ENCODE peak calls at places on chromosome 15, in eight cellular contexts. P is CD4-positive, alpha-beta memory T cell; X is HS-5; H is fibroblast of the conjunctiva; I is cardiac muscle cell; W is head of caudate nucleus; C is stimulated activated CD4-positive, alpha-beta T cell treated with anti-CD3 and anti-CD28 coated beads, Interleukin-2, amount 100 ng/mL, for 48 hours; V is fibroblast of gingiva. S is an unnamed sample.
A peak's percentile ranks its signal among the peaks of the same experiment; 100 is the strongest.

GRCh38 chr15:43215961-43216360 is 4.9 kb downstream of the EPB42 start:
- DNase-seq in P (no peak), X (no peak), H (no peak), I (no peak), W (no peak), C (no peak), V (no peak), S (peak; percentile 61)

GRCh38 chr15:82804575-82804949 is 1.3 kb downstream of the FSD2 start:
- DNase-seq in P (no peak), X (no peak), H (no peak), I (peak; percentile 77), W (no peak), C (no peak), V (no peak), S (no peak)

GRCh38 chr15:52220896-52221660 is 29.9 kb upstream of the GNB5 start:
- DNase-seq in P (peak; percentile 22), X (no peak), H (no peak), I (no peak), W (no peak), C (no peak), V (no peak), S (no peak)

GRCh38 chr15:51375966-51376640 is 34.6 kb downstream of the GLDN start:
- DNase-seq in P (no peak), X (no peak), H (no peak), I (no peak), W (no peak), C (no peak), V (peak; percentile 35), S (no peak)

GRCh38 chr15:92079047-92079446 is 225.5 kb downstream of the SLCO3A1 start:
- DNase-seq in P (no peak), X (no peak), H (no peak), I (no peak), W (no peak), C (peak; percentile 28), V (no peak), S (no peak)

GRCh38 chr15:99306694-99307338 is 55.5 kb downstream of the LRRC28 start:
- DNase-seq in P (no peak), X (no peak), H (no peak), I (peak; percentile 76), W (no peak), C (no peak), V (no peak), S (no peak)

GRCh38 chr15:25690673-25691543 is 172.2 kb downstream of the ATP10A start:
- DNase-seq in P (no peak), X (peak; percentile 26), H (no peak), I (no peak), W (peak; percentile 37), C (no peak), V (peak; percentile 66), S (peak; percentile 39)

GRCh38 chr15:43440721-43441281 is 52.2 kb downstream of the TP53BP1 start:
- DNase-seq in P (peak; percentile 10), X (peak; percentile 96), H (peak; percentile 97), I (no peak), W (peak; percentile 70), C (peak; percentile 19), V (peak; percentile 97), S (peak; percentile 67)

GRCh38 chr15:29822100-29822684 is at the start of gene TJP1:
- DNase-seq in P (no peak), X (no peak), H (peak; percentile 37), I (peak; percentile 93), W (peak; percentile 63), C (no peak), V (peak; percentile 72), S (no peak)

GRCh38 chr15:24955549-24955929 is 752 bp downstream of the SNRPN start:
- DNase-seq in P (no peak), X (no peak), H (no peak), I (no peak), W (peak; percentile 8), C (no peak), V (no peak), S (no peak)

GRCh38 chr15:70513818-70514217 is 249.5 kb downstream of the UACA start:
- DNase-seq in P (no peak), X (no peak), H (no peak), I (no peak), W (no peak), C (no peak), V (no peak), S (no peak)

GRCh38 chr15:82040862-82041261 is 5.0 kb downstream of the MEX3B start:
- DNase-seq in P (no peak), X (no peak), H (no peak), I (peak; percentile 24), W (no peak), C (no peak), V (no peak), S (no peak)

GRCh38 chr15:51129513-51130197 is 34.9 kb upstream of the TNFAIP8L3 start:
- DNase-seq in P (no peak), X (no peak), H (no peak), I (no peak), W (no peak), C (no peak), V (no peak), S (no peak)

GRCh38 chr15:28990390-28990789 is 104.6 kb downstream of the APBA2 start:
- DNase-seq in P (no peak), X (no peak), H (no peak), I (no peak), W (no peak), C (no peak), V (no peak), S (no peak)

GRCh38 chr15:69597061-69597592 is 144.5 kb downstream of the RPLP1 start:
- DNase-seq in P (no peak), X (no peak), H (no peak), I (no peak), W (no peak), C (no peak), V (no peak), S (no peak)

GRCh38 chr15:98878172-98878571 is 129.4 kb downstream of the PGPEP1L start:
- DNase-seq in P (no peak), X (no peak), H (no peak), I (no peak), W (no peak), C (no peak), V (peak; percentile 68), S (no peak)

GRCh38 chr15:66212471-66212870 is 41.1 kb downstream of the MEGF11 start:
- DNase-seq in P (no peak), X (no peak), H (no peak), I (no peak), W (no peak), C (no peak), V (no peak), S (no peak)

S was measured in retinal pigment epithelial cell.